ENCODE peak calls at places on chromosome 22, in nine cellular contexts. One of them, this sample, is unnamed. For H3K9me3, the result is how much of the 10 kb centered on the place peaks cover.

GRCh38 chr22:22928666-22929380 is 41.2 kb downstream of the IGLL5 start:
- DNase-seq in A549: no peak
- DNase-seq in gastrocnemius medialis: no peak
- DNase-seq in hepatocyte: peak
- DNase-seq in upper lobe of right lung: no peak
- DNase-seq in heart left ventricle: peak
- DNase-seq in tibial artery: no peak
- DNase-seq in colonic mucosa: peak
- DNase-seq in tibial nerve: no peak
- DNase-seq in this sample: no peak

GRCh38 chr22:35739076-35739475 is 21.4 kb downstream of the APOL5 start:
- DNase-seq in A549: no peak
- DNase-seq in gastrocnemius medialis: no peak
- DNase-seq in hepatocyte: no peak
- DNase-seq in upper lobe of right lung: no peak
- DNase-seq in heart left ventricle: no peak
- DNase-seq in tibial artery: no peak
- DNase-seq in colonic mucosa: no peak
- DNase-seq in tibial nerve: no peak
- DNase-seq in this sample: no peak

GRCh38 chr22:47180796-47181195 is 418.3 kb downstream of the TBC1D22A start:
- DNase-seq in A549: no peak
- DNase-seq in gastrocnemius medialis: no peak
- DNase-seq in hepatocyte: no peak
- DNase-seq in upper lobe of right lung: no peak
- DNase-seq in heart left ventricle: no peak
- DNase-seq in tibial artery: no peak
- DNase-seq in colonic mucosa: no peak
- DNase-seq in tibial nerve: no peak
- DNase-seq in this sample: no peak

GRCh38 chr22:46602025-46602424 is 18.2 kb upstream of the GRAMD4 start:
- DNase-seq in A549: no peak
- DNase-seq in gastrocnemius medialis: no peak
- DNase-seq in hepatocyte: no peak
- DNase-seq in upper lobe of right lung: no peak
- DNase-seq in heart left ventricle: peak
- DNase-seq in tibial artery: no peak
- DNase-seq in colonic mucosa: no peak
- DNase-seq in tibial nerve: no peak
- DNase-seq in this sample: no peak

GRCh38 chr22:22080270-22080669 is 97.7 kb upstream of the TOP3B start:
- DNase-seq in A549: no peak
- DNase-seq in gastrocnemius medialis: no peak
- DNase-seq in hepatocyte: no peak
- DNase-seq in upper lobe of right lung: no peak
- DNase-seq in heart left ventricle: no peak
- DNase-seq in tibial artery: no peak
- DNase-seq in colonic mucosa: no peak
- DNase-seq in tibial nerve: no peak
- DNase-seq in this sample: no peak

GRCh38 chr22:27207907-27208306 is 550.5 kb downstream of the MIAT start:
- DNase-seq in A549: peak
- DNase-seq in gastrocnemius medialis: no peak
- DNase-seq in hepatocyte: no peak
- DNase-seq in upper lobe of right lung: no peak
- DNase-seq in heart left ventricle: no peak
- DNase-seq in tibial artery: peak
- DNase-seq in colonic mucosa: no peak
- DNase-seq in tibial nerve: no peak
- DNase-seq in this sample: no peak

GRCh38 chr22:27810566-27810965 is 9.0 kb upstream of the MN1 start:
- DNase-seq in A549: no peak
- DNase-seq in gastrocnemius medialis: peak
- DNase-seq in hepatocyte: peak
- DNase-seq in upper lobe of right lung: no peak
- DNase-seq in heart left ventricle: peak
- DNase-seq in tibial artery: peak
- DNase-seq in colonic mucosa: peak
- DNase-seq in tibial nerve: peak
- DNase-seq in this sample: no peak

GRCh38 chr22:50469377-50470305 is 5.2 kb downstream of the SBF1 start:
- DNase-seq in A549: no peak
- DNase-seq in gastrocnemius medialis: no peak
- DNase-seq in hepatocyte: peak
- DNase-seq in upper lobe of right lung: peak
- DNase-seq in heart left ventricle: no peak
- DNase-seq in tibial artery: no peak
- DNase-seq in colonic mucosa: peak
- DNase-seq in tibial nerve: peak
- DNase-seq in this sample: peak

GRCh38 chr22:50271011-50271394 is 823 bp upstream of the MAPK11 start:
- DNase-seq in A549: no peak
- DNase-seq in gastrocnemius medialis: no peak
- DNase-seq in hepatocyte: no peak
- DNase-seq in upper lobe of right lung: no peak
- DNase-seq in heart left ventricle: no peak
- DNase-seq in tibial artery: no peak
- DNase-seq in colonic mucosa: no peak
- DNase-seq in tibial nerve: no peak
- DNase-seq in this sample: no peak

GRCh38 chr22:25492950-25493790 is 71.3 kb upstream of the GRK3 start:
- DNase-seq in A549: no peak
- DNase-seq in gastrocnemius medialis: no peak
- DNase-seq in hepatocyte: no peak
- DNase-seq in upper lobe of right lung: no peak
- DNase-seq in heart left ventricle: no peak
- DNase-seq in tibial artery: no peak
- DNase-seq in colonic mucosa: no peak
- DNase-seq in tibial nerve: no peak
- DNase-seq in this sample: no peak

GRCh38 chr22:28822930-28823481 is 22.6 kb upstream of the XBP1 start:
- DNase-seq in A549: no peak
- DNase-seq in gastrocnemius medialis: no peak
- DNase-seq in hepatocyte: peak
- DNase-seq in upper lobe of right lung: no peak
- DNase-seq in heart left ventricle: no peak
- DNase-seq in tibial artery: no peak
- DNase-seq in colonic mucosa: peak
- DNase-seq in tibial nerve: no peak
- DNase-seq in this sample: peak

GRCh38 chr22:30127749-30128166 is 47.5 kb downstream of the HORMAD2 start:
- DNase-seq in A549: peak
- DNase-seq in gastrocnemius medialis: no peak
- DNase-seq in hepatocyte: no peak
- DNase-seq in upper lobe of right lung: no peak
- DNase-seq in heart left ventricle: no peak
- DNase-seq in tibial artery: no peak
- DNase-seq in colonic mucosa: no peak
- DNase-seq in tibial nerve: no peak
- DNase-seq in this sample: no peak

GRCh38 chr22:35918466-35918865 is 110.2 kb downstream of the RBFOX2 start:
- DNase-seq in A549: no peak
- DNase-seq in gastrocnemius medialis: no peak
- DNase-seq in hepatocyte: no peak
- DNase-seq in upper lobe of right lung: no peak
- DNase-seq in heart left ventricle: no peak
- DNase-seq in tibial artery: no peak
- DNase-seq in colonic mucosa: no peak
- DNase-seq in tibial nerve: no peak
- DNase-seq in this sample: no peak

GRCh38 chr22:22565991-22566390 is 6.9 kb upstream of the PRAME start:
- DNase-seq in A549: peak
- DNase-seq in gastrocnemius medialis: no peak
- DNase-seq in hepatocyte: no peak
- DNase-seq in upper lobe of right lung: no peak
- DNase-seq in heart left ventricle: no peak
- DNase-seq in tibial artery: no peak
- DNase-seq in colonic mucosa: no peak
- DNase-seq in tibial nerve: no peak
- DNase-seq in this sample: no peak

GRCh38 chr22:50612715-50613221 is 12.2 kb downstream of the MAPK8IP2 start:
- DNase-seq in A549: no peak
- DNase-seq in gastrocnemius medialis: no peak
- DNase-seq in hepatocyte: no peak
- DNase-seq in upper lobe of right lung: no peak
- DNase-seq in heart left ventricle: no peak
- DNase-seq in tibial artery: no peak
- DNase-seq in colonic mucosa: peak
- DNase-seq in tibial nerve: no peak
- DNase-seq in this sample: no peak

GRCh38 chr22:43481528-43482309 is 69.9 kb downstream of the MPPED1 start:
- DNase-seq in A549: no peak
- DNase-seq in gastrocnemius medialis: no peak
- DNase-seq in hepatocyte: no peak
- DNase-seq in upper lobe of right lung: no peak
- DNase-seq in heart left ventricle: no peak
- DNase-seq in tibial artery: no peak
- DNase-seq in colonic mucosa: no peak
- DNase-seq in tibial nerve: no peak
- DNase-seq in this sample: no peak

GRCh38 chr22:50398698-50399648 is 55.8 kb downstream of the PPP6R2 start:
- DNase-seq in A549: peak
- DNase-seq in gastrocnemius medialis: no peak
- DNase-seq in hepatocyte: no peak
- DNase-seq in upper lobe of right lung: no peak
- DNase-seq in heart left ventricle: no peak
- DNase-seq in tibial artery: no peak
- DNase-seq in colonic mucosa: no peak
- DNase-seq in tibial nerve: no peak
- DNase-seq in this sample: no peak

GRCh38 chr22:46355369-46355995 is 20.0 kb downstream of the TRMU start:
- DNase-seq in A549: peak
- DNase-seq in gastrocnemius medialis: no peak
- DNase-seq in hepatocyte: peak
- DNase-seq in upper lobe of right lung: peak
- DNase-seq in heart left ventricle: peak
- DNase-seq in tibial artery: peak
- DNase-seq in colonic mucosa: peak
- DNase-seq in tibial nerve: peak
- DNase-seq in this sample: peak

GRCh38 chr22:20016734-20017621 is at the start of gene ARVCF:
- DNase-seq in A549: peak
- DNase-seq in gastrocnemius medialis: peak
- DNase-seq in hepatocyte: peak
- DNase-seq in upper lobe of right lung: peak
- DNase-seq in heart left ventricle: peak
- DNase-seq in tibial artery: peak
- DNase-seq in colonic mucosa: peak
- DNase-seq in tibial nerve: peak
- DNase-seq in this sample: peak
- H3K27ac ChIP-seq in A549: peak
- H3K27ac ChIP-seq in gastrocnemius medialis: peak
- H3K27ac ChIP-seq in hepatocyte: no peak
- H3K27ac ChIP-seq in upper lobe of right lung: no peak
- H3K27ac ChIP-seq in heart left ventricle: no peak
- H3K27ac ChIP-seq in tibial artery: peak
- H3K27ac ChIP-seq in colonic mucosa: no peak
- H3K27ac ChIP-seq in tibial nerve: peak
- H3K27ac ChIP-seq in this sample: no peak

GRCh38 chr22:32355760-32356159 is 1.9 kb upstream of the RFPL3 start:
- DNase-seq in A549: peak
- DNase-seq in gastrocnemius medialis: no peak
- DNase-seq in hepatocyte: peak
- DNase-seq in upper lobe of right lung: no peak
- DNase-seq in heart left ventricle: no peak
- DNase-seq in tibial artery: no peak
- DNase-seq in colonic mucosa: no peak
- DNase-seq in tibial nerve: no peak
- DNase-seq in this sample: no peak
- TF ChIP-seq CTCF in A549: no peak
- TF ChIP-seq CTCF in gastrocnemius medialis: no peak
- TF ChIP-seq CTCF in hepatocyte: peak
- TF ChIP-seq CTCF in upper lobe of right lung: no peak
- TF ChIP-seq CTCF in heart left ventricle: no peak
- TF ChIP-seq CTCF in tibial artery: no peak
- TF ChIP-seq CTCF in colonic mucosa: no peak
- TF ChIP-seq CTCF in tibial nerve: no peak
- TF ChIP-seq CTCF in this sample: no peak

DNA sequence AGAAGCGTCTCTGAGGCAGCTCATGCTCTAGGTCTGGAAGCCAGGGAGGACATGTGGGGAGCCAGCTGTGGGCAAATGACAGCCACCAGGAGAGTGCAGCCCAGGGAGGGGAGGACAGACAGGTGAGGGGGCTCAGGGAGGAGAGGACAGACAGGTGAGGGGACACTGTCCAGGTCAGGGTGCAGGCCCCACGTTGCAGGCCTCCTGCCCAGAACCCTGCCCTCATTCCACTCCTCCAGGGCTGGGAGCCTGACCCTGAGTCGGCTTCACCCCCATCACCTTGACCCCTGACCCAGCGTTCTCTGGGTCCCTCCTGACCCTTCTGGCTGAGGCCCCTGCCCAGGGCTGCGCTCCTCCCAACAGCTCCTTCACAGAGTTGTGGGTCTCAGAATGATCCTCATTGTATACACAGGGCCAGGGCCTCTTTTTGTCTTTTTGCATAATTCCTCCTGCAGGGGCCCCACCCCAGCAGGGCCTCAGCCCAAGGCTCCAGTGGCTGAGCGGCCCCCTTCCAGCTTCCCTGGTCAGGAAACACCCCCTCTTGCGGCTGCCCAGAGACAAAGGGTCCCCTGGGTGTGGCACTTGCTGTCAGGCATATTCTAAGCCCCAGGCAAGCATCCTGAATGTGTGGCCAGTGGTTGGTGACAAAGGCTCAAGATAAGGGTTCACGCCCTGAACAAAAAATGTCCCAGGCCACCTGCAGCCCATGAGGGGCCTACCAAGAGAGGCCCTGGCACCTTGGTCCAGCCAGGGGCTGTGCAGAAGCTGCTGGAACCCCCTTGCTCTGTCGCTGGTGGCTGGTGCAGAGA is 853.0 kb downstream of the BRD1 start:
- DNase-seq in A549: no peak
- DNase-seq in gastrocnemius medialis: no peak
- DNase-seq in hepatocyte: no peak
- DNase-seq in upper lobe of right lung: no peak
- DNase-seq in heart left ventricle: no peak
- DNase-seq in tibial artery: no peak
- DNase-seq in colonic mucosa: no peak
- DNase-seq in tibial nerve: no peak
- DNase-seq in this sample: no peak
- H3K9me3 ChIP-seq in A549: under half
- H3K9me3 ChIP-seq in gastrocnemius medialis: under half
- H3K9me3 ChIP-seq in hepatocyte: under half
- H3K9me3 ChIP-seq in upper lobe of right lung: under half
- H3K9me3 ChIP-seq in heart left ventricle: under half
- H3K9me3 ChIP-seq in tibial artery: under half
- H3K9me3 ChIP-seq in colonic mucosa: under half
- H3K9me3 ChIP-seq in tibial nerve: under half
- H3K9me3 ChIP-seq in this sample: under half

DNA sequence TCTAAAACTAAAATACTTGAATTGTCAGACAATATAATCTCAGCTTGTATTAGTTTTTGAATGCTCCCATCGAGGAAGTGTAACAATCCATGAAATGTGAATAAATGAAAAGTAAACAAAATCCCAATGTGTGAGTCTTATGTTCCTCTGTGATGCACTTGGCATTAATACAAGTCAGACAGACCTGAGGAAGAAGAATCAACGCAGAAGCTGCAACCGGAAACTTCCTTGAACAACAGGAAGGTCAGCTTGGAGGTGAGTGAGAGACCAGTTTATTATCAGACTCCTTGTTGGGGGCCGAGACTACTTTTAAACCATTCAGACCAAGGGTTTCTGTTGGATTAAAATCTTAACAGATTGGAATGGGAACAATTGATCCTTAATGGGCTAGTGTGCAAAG is 24.2 kb downstream of the NUP50 start:
- DNase-seq in A549: no peak
- DNase-seq in gastrocnemius medialis: no peak
- DNase-seq in hepatocyte: no peak
- DNase-seq in upper lobe of right lung: no peak
- DNase-seq in heart left ventricle: no peak
- DNase-seq in tibial artery: no peak
- DNase-seq in colonic mucosa: no peak
- DNase-seq in tibial nerve: no peak
- DNase-seq in this sample: no peak
- H3K27ac ChIP-seq in A549: no peak
- H3K27ac ChIP-seq in gastrocnemius medialis: no peak
- H3K27ac ChIP-seq in hepatocyte: peak
- H3K27ac ChIP-seq in upper lobe of right lung: no peak
- H3K27ac ChIP-seq in heart left ventricle: no peak
- H3K27ac ChIP-seq in tibial artery: no peak
- H3K27ac ChIP-seq in colonic mucosa: no peak
- H3K27ac ChIP-seq in tibial nerve: no peak
- H3K27ac ChIP-seq in this sample: no peak